ENCODE peak calls at places on chromosomes 6 and 20, in eight cellular contexts. One of them, this sample, is unnamed. For H3K9me3 and H3K4me1, the result is how much of the 10 kb centered on the place peaks cover.

GRCh38 chr6:37628611-37629320 is 68.9 kb downstream of the MDGA1 start:
- DNase-seq in CD8-positive, alpha-beta memory T cell: no peak
- DNase-seq in hepatocyte: no peak
- DNase-seq in HCT116: no peak
- DNase-seq in mammary epithelial cell: no peak
- DNase-seq in colonic mucosa: no peak
- DNase-seq in HepG2: no peak
- DNase-seq in A549: no peak
- DNase-seq in this sample: peak

GRCh38 chr20:52895662-52896061 is 76.5 kb upstream of the TSHZ2 start:
- DNase-seq in CD8-positive, alpha-beta memory T cell: no peak
- DNase-seq in hepatocyte: no peak
- DNase-seq in HCT116: no peak
- DNase-seq in mammary epithelial cell: peak
- DNase-seq in colonic mucosa: no peak
- DNase-seq in HepG2: no peak
- DNase-seq in A549: no peak
- DNase-seq in this sample: no peak

GRCh38 chr20:50628326-50628725 is 63.0 kb downstream of the RIPOR3 start:
- DNase-seq in CD8-positive, alpha-beta memory T cell: no peak
- DNase-seq in hepatocyte: no peak
- DNase-seq in HCT116: no peak
- DNase-seq in mammary epithelial cell: no peak
- DNase-seq in colonic mucosa: no peak
- DNase-seq in HepG2: peak
- DNase-seq in A549: no peak
- DNase-seq in this sample: no peak

GRCh38 chr6:27281105-27281539 is 31.0 kb downstream of the POM121L2 start:
- DNase-seq in CD8-positive, alpha-beta memory T cell: no peak
- DNase-seq in hepatocyte: no peak
- DNase-seq in HCT116: peak
- DNase-seq in mammary epithelial cell: no peak
- DNase-seq in colonic mucosa: no peak
- DNase-seq in HepG2: no peak
- DNase-seq in A549: no peak
- DNase-seq in this sample: no peak

GRCh38 chr6:43758617-43759050 is 11.4 kb upstream of the VEGFA start:
- DNase-seq in CD8-positive, alpha-beta memory T cell: no peak
- DNase-seq in hepatocyte: no peak
- DNase-seq in HCT116: no peak
- DNase-seq in mammary epithelial cell: no peak
- DNase-seq in colonic mucosa: no peak
- DNase-seq in HepG2: no peak
- DNase-seq in A549: peak
- DNase-seq in this sample: no peak

GRCh38 chr20:5364136-5364821 is 47.5 kb upstream of the PROKR2 start:
- DNase-seq in CD8-positive, alpha-beta memory T cell: no peak
- DNase-seq in hepatocyte: no peak
- DNase-seq in HCT116: no peak
- DNase-seq in mammary epithelial cell: peak
- DNase-seq in colonic mucosa: no peak
- DNase-seq in HepG2: no peak
- DNase-seq in A549: no peak
- DNase-seq in this sample: peak

GRCh38 chr6:155311076-155311475 is 3.2 kb downstream of the TFB1M start:
- DNase-seq in CD8-positive, alpha-beta memory T cell: no peak
- DNase-seq in hepatocyte: no peak
- DNase-seq in HCT116: no peak
- DNase-seq in mammary epithelial cell: no peak
- DNase-seq in colonic mucosa: no peak
- DNase-seq in HepG2: no peak
- DNase-seq in A549: no peak
- DNase-seq in this sample: no peak

GRCh38 chr20:47406849-47407682 is 50.6 kb upstream of the ZMYND8 start:
- DNase-seq in CD8-positive, alpha-beta memory T cell: no peak
- DNase-seq in hepatocyte: no peak
- DNase-seq in HCT116: no peak
- DNase-seq in mammary epithelial cell: no peak
- DNase-seq in colonic mucosa: no peak
- DNase-seq in HepG2: no peak
- DNase-seq in A549: no peak
- DNase-seq in this sample: no peak

GRCh38 chr6:16982827-16983226 is 119.0 kb upstream of the STMND1 start:
- DNase-seq in CD8-positive, alpha-beta memory T cell: no peak
- DNase-seq in hepatocyte: no peak
- DNase-seq in HCT116: no peak
- DNase-seq in mammary epithelial cell: peak
- DNase-seq in colonic mucosa: no peak
- DNase-seq in HepG2: no peak
- DNase-seq in A549: no peak
- DNase-seq in this sample: no peak

GRCh38 chr6:10276106-10276505 is 138.8 kb downstream of the TFAP2A start:
- DNase-seq in CD8-positive, alpha-beta memory T cell: no peak
- DNase-seq in hepatocyte: no peak
- DNase-seq in HCT116: no peak
- DNase-seq in mammary epithelial cell: peak
- DNase-seq in colonic mucosa: no peak
- DNase-seq in HepG2: no peak
- DNase-seq in A549: no peak
- DNase-seq in this sample: peak

GRCh38 chr6:39062014-39062740 is 13.6 kb downstream of the GLP1R start:
- DNase-seq in CD8-positive, alpha-beta memory T cell: no peak
- DNase-seq in hepatocyte: no peak
- DNase-seq in HCT116: no peak
- DNase-seq in mammary epithelial cell: no peak
- DNase-seq in colonic mucosa: no peak
- DNase-seq in HepG2: no peak
- DNase-seq in A549: no peak
- DNase-seq in this sample: no peak

GRCh38 chr6:77264970-77265369 is 198.3 kb downstream of the HTR1B start:
- DNase-seq in CD8-positive, alpha-beta memory T cell: no peak
- DNase-seq in hepatocyte: no peak
- DNase-seq in HCT116: no peak
- DNase-seq in mammary epithelial cell: no peak
- DNase-seq in colonic mucosa: no peak
- DNase-seq in HepG2: no peak
- DNase-seq in A549: no peak
- DNase-seq in this sample: no peak

GRCh38 chr20:1418335-1418734 is 25.5 kb upstream of the FKBP1A start:
- DNase-seq in CD8-positive, alpha-beta memory T cell: no peak
- DNase-seq in hepatocyte: no peak
- DNase-seq in HCT116: no peak
- DNase-seq in mammary epithelial cell: peak
- DNase-seq in colonic mucosa: no peak
- DNase-seq in HepG2: no peak
- DNase-seq in A549: no peak
- DNase-seq in this sample: no peak

GRCh38 chr20:62768815-62769287 is 27.4 kb upstream of the MRGBP start:
- DNase-seq in CD8-positive, alpha-beta memory T cell: no peak
- DNase-seq in hepatocyte: peak
- DNase-seq in HCT116: no peak
- DNase-seq in mammary epithelial cell: peak
- DNase-seq in colonic mucosa: no peak
- DNase-seq in HepG2: no peak
- DNase-seq in A549: no peak
- DNase-seq in this sample: no peak

GRCh38 chr6:17700421-17701416 is 6.0 kb downstream of the NUP153 start:
- DNase-seq in CD8-positive, alpha-beta memory T cell: no peak
- DNase-seq in hepatocyte: no peak
- DNase-seq in HCT116: no peak
- DNase-seq in mammary epithelial cell: no peak
- DNase-seq in colonic mucosa: no peak
- DNase-seq in HepG2: no peak
- DNase-seq in A549: no peak
- DNase-seq in this sample: no peak

GRCh38 chr6:113120577-113121285 is 736.4 kb upstream of the MARCKS start:
- DNase-seq in CD8-positive, alpha-beta memory T cell: no peak
- DNase-seq in hepatocyte: peak
- DNase-seq in HCT116: peak
- DNase-seq in mammary epithelial cell: peak
- DNase-seq in colonic mucosa: no peak
- DNase-seq in HepG2: no peak
- DNase-seq in A549: no peak
- DNase-seq in this sample: peak

DNA sequence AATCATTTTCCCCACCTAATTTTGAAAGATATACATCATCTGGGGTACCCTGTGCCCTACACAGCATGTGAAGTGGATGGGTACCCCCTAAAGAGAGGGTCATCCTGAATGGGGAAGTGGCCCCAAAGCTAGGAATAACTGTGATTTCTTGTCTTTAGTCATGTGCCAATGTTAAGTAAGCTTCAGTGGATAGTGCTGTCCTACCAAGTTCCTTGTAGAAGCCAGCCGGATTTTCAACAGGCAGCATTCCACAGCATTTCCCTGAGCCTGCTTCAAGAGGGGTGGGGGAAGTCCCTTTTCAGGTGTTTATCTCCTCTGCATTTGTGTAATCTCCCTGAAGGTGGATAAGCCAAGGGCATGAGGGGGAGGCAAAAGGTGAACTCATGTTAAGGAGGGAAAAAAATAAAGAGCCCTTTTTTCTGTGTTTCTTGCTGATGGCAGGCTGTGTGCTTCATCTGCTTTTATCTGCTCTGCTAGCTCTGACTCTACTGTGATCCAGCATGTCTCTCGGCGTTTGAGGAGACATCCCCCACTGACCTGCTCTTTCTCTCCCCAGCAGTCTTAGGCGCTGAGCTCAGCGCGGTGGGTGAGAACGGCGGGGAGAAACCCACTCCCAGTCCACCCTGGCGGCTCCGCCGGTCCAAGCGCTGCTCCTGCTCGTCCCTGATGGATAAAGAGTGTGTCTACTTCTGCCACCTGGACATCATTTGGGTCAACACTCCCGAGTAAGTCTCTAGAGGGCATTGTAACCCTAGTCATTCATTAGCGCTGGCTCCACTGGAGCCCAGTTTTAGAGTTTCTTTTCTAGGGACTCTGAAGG is 1.8 kb downstream of the EDN1 start:
- DNase-seq in CD8-positive, alpha-beta memory T cell: no peak
- DNase-seq in hepatocyte: peak
- DNase-seq in HCT116: no peak
- DNase-seq in mammary epithelial cell: peak
- DNase-seq in colonic mucosa: peak
- DNase-seq in HepG2: peak
- DNase-seq in A549: no peak
- DNase-seq in this sample: peak
- H3K4me3 ChIP-seq in CD8-positive, alpha-beta memory T cell: no peak
- H3K4me3 ChIP-seq in hepatocyte: no peak
- H3K4me3 ChIP-seq in HCT116: no peak
- H3K4me3 ChIP-seq in mammary epithelial cell: peak
- H3K4me3 ChIP-seq in colonic mucosa: peak
- H3K4me3 ChIP-seq in HepG2: peak
- H3K4me3 ChIP-seq in A549: peak
- H3K4me3 ChIP-seq in this sample: peak

DNA sequence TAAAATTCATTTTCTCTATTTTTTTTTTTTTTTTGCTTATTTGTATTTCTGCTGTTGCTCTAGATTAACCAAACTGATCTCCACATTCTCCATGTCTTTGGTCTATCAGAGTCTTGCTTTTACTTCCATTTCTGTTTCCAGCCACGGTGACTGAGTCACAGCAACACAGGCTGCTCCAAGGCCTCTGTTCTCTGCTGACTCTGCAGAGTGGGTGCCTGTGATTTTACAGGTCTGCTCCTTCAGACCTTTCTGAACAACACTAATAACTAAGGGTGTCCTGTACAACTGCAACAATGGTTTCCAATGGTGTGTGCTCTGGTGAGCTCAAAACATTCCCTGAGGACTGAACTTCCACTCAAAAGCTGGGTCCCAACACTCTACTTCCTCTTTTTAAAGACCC is 102.3 kb upstream of the BMP2 start:
- DNase-seq in CD8-positive, alpha-beta memory T cell: no peak
- DNase-seq in hepatocyte: no peak
- DNase-seq in HCT116: no peak
- DNase-seq in mammary epithelial cell: no peak
- DNase-seq in colonic mucosa: no peak
- DNase-seq in HepG2: no peak
- DNase-seq in A549: no peak
- DNase-seq in this sample: no peak
- H3K9me3 ChIP-seq in CD8-positive, alpha-beta memory T cell: under half
- H3K9me3 ChIP-seq in hepatocyte: under half
- H3K9me3 ChIP-seq in HCT116: under half
- H3K9me3 ChIP-seq in mammary epithelial cell: under half
- H3K9me3 ChIP-seq in colonic mucosa: under half
- H3K9me3 ChIP-seq in HepG2: under half
- H3K9me3 ChIP-seq in A549: under half
- H3K9me3 ChIP-seq in this sample: under half

GRCh38 chr6:159979136-159979874 is 10.4 kb downstream of the IGF2R start:
- DNase-seq in CD8-positive, alpha-beta memory T cell: peak
- DNase-seq in hepatocyte: no peak
- DNase-seq in HCT116: no peak
- DNase-seq in mammary epithelial cell: peak
- DNase-seq in colonic mucosa: peak
- DNase-seq in HepG2: peak
- DNase-seq in A549: no peak
- DNase-seq in this sample: peak
- H3K4me1 ChIP-seq in CD8-positive, alpha-beta memory T cell: half or more
- H3K4me1 ChIP-seq in hepatocyte: half or more
- H3K4me1 ChIP-seq in HCT116: under half
- H3K4me1 ChIP-seq in mammary epithelial cell: under half
- H3K4me1 ChIP-seq in colonic mucosa: under half
- H3K4me1 ChIP-seq in HepG2: half or more
- H3K4me1 ChIP-seq in A549: under half
- H3K4me1 ChIP-seq in this sample: half or more

GRCh38 chr20:11553603-11554002 is 364.1 kb upstream of the BTBD3 start:
- DNase-seq in CD8-positive, alpha-beta memory T cell: no peak
- DNase-seq in hepatocyte: no peak
- DNase-seq in HCT116: no peak
- DNase-seq in mammary epithelial cell: peak
- DNase-seq in colonic mucosa: no peak
- DNase-seq in HepG2: peak
- DNase-seq in A549: no peak
- DNase-seq in this sample: peak

GRCh38 chr20:11555510-11555909 is 362.2 kb upstream of the BTBD3 start:
- DNase-seq in CD8-positive, alpha-beta memory T cell: no peak
- DNase-seq in hepatocyte: no peak
- DNase-seq in HCT116: no peak
- DNase-seq in mammary epithelial cell: no peak
- DNase-seq in colonic mucosa: no peak
- DNase-seq in HepG2: no peak
- DNase-seq in A549: no peak
- DNase-seq in this sample: no peak

GRCh38 chr20:11551491-11551890 is 366.2 kb upstream of the BTBD3 start:
- DNase-seq in CD8-positive, alpha-beta memory T cell: no peak
- DNase-seq in hepatocyte: no peak
- DNase-seq in HCT116: no peak
- DNase-seq in mammary epithelial cell: no peak
- DNase-seq in colonic mucosa: no peak
- DNase-seq in HepG2: no peak
- DNase-seq in A549: no peak
- DNase-seq in this sample: no peak

DNA sequence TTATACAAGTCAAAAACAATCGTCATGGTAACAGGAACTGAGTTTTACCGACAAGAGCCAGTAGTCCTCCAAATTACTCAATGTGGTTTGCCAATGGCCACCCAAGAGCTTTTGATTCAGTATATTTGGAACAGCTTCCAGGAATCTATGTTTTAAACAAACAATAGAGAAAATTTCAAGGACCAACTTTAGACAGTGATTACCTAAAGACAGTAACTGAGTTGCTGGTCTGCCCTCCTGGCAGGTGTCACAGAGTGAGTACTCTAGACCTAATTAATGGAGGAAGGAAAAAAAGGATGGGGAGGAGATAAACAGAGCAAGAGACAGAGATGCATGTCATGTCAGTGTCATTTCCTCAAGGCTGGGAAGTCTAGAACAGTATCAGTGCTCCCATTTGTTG is 361.3 kb upstream of the BTBD3 start:
- DNase-seq in CD8-positive, alpha-beta memory T cell: no peak
- DNase-seq in hepatocyte: no peak
- DNase-seq in HCT116: no peak
- DNase-seq in mammary epithelial cell: no peak
- DNase-seq in colonic mucosa: no peak
- DNase-seq in HepG2: no peak
- DNase-seq in A549: no peak
- DNase-seq in this sample: no peak
- H3K4me3 ChIP-seq in CD8-positive, alpha-beta memory T cell: no peak
- H3K4me3 ChIP-seq in hepatocyte: no peak
- H3K4me3 ChIP-seq in HCT116: no peak
- H3K4me3 ChIP-seq in mammary epithelial cell: no peak
- H3K4me3 ChIP-seq in colonic mucosa: no peak
- H3K4me3 ChIP-seq in HepG2: no peak
- H3K4me3 ChIP-seq in A549: no peak
- H3K4me3 ChIP-seq in this sample: no peak